ENCODE peak calls at places on chromosomes 2 and 18, in nine cellular contexts. J is left ventricle myocardium inferior, K is IMR-90, Z is GM06990, P is spleen, R is epithelial cell of esophagus, D is adrenal gland, C is right cardiac atrium, M is A549. B is an unnamed sample.

GRCh38 chr18:47436871-47437270 is 185.4 kb upstream of the SKOR2 start:
- DNase-seq in R (no peak), D (no peak), J (no peak), M (no peak), P (no peak), Z (no peak), K (no peak), C (no peak), B (no peak)

GRCh38 chr2:137969418-137969765 is 5.1 kb downstream of the HNMT start:
- DNase-seq in Z (no peak), J (no peak), K (peak), D (peak), C (peak), P (no peak), R (peak), M (peak), B (no peak)

GRCh38 chr2:88416016-88416663 is 36.4 kb downstream of the FOXI3 start:
- DNase-seq in K (no peak), M (no peak), D (no peak), C (no peak), R (no peak), J (no peak), P (no peak), Z (no peak), B (no peak)

GRCh38 chr2:44722002-44722625 is 219.4 kb upstream of the SIX3 start:
- DNase-seq in R (no peak), J (no peak), D (no peak), C (no peak), K (no peak), Z (no peak), P (no peak), M (no peak), B (no peak)

GRCh38 chr18:21265971-21266673 is 24.1 kb downstream of the GREB1L start:
- DNase-seq in C (no peak), P (no peak), Z (no peak), R (no peak), K (no peak), M (no peak), J (no peak), D (no peak), B (no peak)

GRCh38 chr18:3450358-3451107 is 561 bp downstream of the TGIF1 start:
- DNase-seq in C (peak), J (peak), Z (peak), M (peak), R (peak), P (peak), D (peak), K (peak), B (peak)

GRCh38 chr2:85536479-85536878 is 2.5 kb upstream of the MAT2A start:
- DNase-seq in P (no peak), K (peak), M (no peak), R (peak), J (no peak), D (no peak), Z (no peak), C (no peak), B (no peak)

GRCh38 chr2:238351315-238351714 is 31.0 kb downstream of the TRAF3IP1 start:
- DNase-seq in M (no peak), C (no peak), K (no peak), J (no peak), R (no peak), P (no peak), Z (no peak), D (no peak), B (no peak)

GRCh38 chr2:236085211-236085610 is 83.0 kb downstream of the GBX2 start:
- DNase-seq in P (peak), R (no peak), K (no peak), J (no peak), C (no peak), Z (no peak), D (no peak), M (no peak), B (no peak)

GRCh38 chr2:9236867-9237266 is 30.3 kb downstream of the ASAP2 start:
- DNase-seq in M (no peak), D (no peak), C (peak), P (no peak), R (no peak), Z (no peak), J (peak), K (no peak), B (no peak)

GRCh38 chr2:239905884-239906654 is 119.1 kb downstream of the NDUFA10 start:
- DNase-seq in Z (no peak), K (no peak), P (no peak), D (no peak), J (no peak), C (no peak), M (no peak), R (no peak), B (no peak)

GRCh38 chr2:68849579-68850030 is 21.6 kb downstream of the BMP10 start:
- DNase-seq in D (no peak), M (peak), Z (no peak), C (no peak), P (no peak), K (peak), R (no peak), J (no peak), B (no peak)

GRCh38 chr18:59921384-59921891 is 21.6 kb downstream of the PMAIP1 start:
- DNase-seq in M (no peak), P (no peak), Z (peak), R (no peak), K (no peak), D (no peak), J (no peak), C (no peak), B (peak)

GRCh38 chr2:15798716-15799431 is 141.5 kb upstream of the MYCN start:
- DNase-seq in C (no peak), R (no peak), M (no peak), K (no peak), P (peak), Z (no peak), J (no peak), D (no peak), B (no peak)

GRCh38 chr2:219739061-219739460 is 111.6 kb downstream of the SLC4A3 start:
- DNase-seq in D (no peak), C (no peak), K (peak), R (no peak), M (no peak), Z (no peak), J (no peak), P (no peak), B (no peak)

GRCh38 chr18:1618364-1618763 is 713.7 kb downstream of the ADCYAP1 start:
- DNase-seq in R (no peak), C (no peak), Z (no peak), K (no peak), D (no peak), M (no peak), J (no peak), P (no peak), B (no peak)

GRCh38 chr2:230933521-230934180 is 8.6 kb upstream of the GPR55 start:
- DNase-seq in Z (no peak), C (no peak), J (no peak), R (no peak), D (no peak), P (peak), K (no peak), M (no peak), B (no peak)

GRCh38 chr18:41128545-41128944 is 826.5 kb upstream of the PIK3C3 start:
- DNase-seq in D (no peak), J (no peak), K (peak), M (no peak), Z (no peak), R (peak), P (no peak), C (no peak), B (no peak)

GRCh38 chr2:172943563-172943962 is 132.1 kb upstream of the MAP3K20 start:
- DNase-seq in P (no peak), D (no peak), C (no peak), Z (no peak), J (no peak), R (no peak), M (no peak), K (no peak), B (peak)

GRCh38 chr2:120861191-120861575 is 125.5 kb downstream of the GLI2 start:
- DNase-seq in M (no peak), R (no peak), Z (no peak), P (peak), K (peak), C (peak), D (peak), J (no peak), B (no peak)

GRCh38 chr2:219344756-219345458 is 12.4 kb upstream of the RESP18 start:
- DNase-seq in Z (no peak), J (peak), M (no peak), C (peak), D (peak), K (peak), P (no peak), R (peak), B (no peak)

GRCh38 chr2:133838642-133839370 is 270.5 kb upstream of the NCKAP5 start:
- DNase-seq in Z (no peak), R (no peak), P (no peak), M (no peak), J (no peak), C (no peak), D (no peak), K (no peak), B (no peak)

GRCh38 chr2:177717831-177718618 is 325.5 kb downstream of the AGPS start:
- DNase-seq in M (no peak), P (no peak), C (no peak), Z (no peak), D (no peak), R (no peak), J (no peak), K (no peak), B (no peak)

GRCh38 chr2:115160523-115161521 is 718.4 kb downstream of the DPP10 start:
- DNase-seq in C (peak), J (no peak), Z (no peak), M (no peak), D (peak), R (no peak), P (no peak), K (no peak), B (no peak)

GRCh38 chr18:48193521-48194251 is 215.5 kb downstream of the ZBTB7C start:
- DNase-seq in C (peak), Z (no peak), K (no peak), P (no peak), R (no peak), D (peak), M (no peak), J (no peak), B (no peak)

GRCh38 chr2:204116154-204116792 is 179.7 kb downstream of the ICOS start:
- DNase-seq in M (no peak), J (no peak), D (no peak), Z (no peak), C (no peak), P (no peak), K (no peak), R (no peak), B (no peak)

DNA sequence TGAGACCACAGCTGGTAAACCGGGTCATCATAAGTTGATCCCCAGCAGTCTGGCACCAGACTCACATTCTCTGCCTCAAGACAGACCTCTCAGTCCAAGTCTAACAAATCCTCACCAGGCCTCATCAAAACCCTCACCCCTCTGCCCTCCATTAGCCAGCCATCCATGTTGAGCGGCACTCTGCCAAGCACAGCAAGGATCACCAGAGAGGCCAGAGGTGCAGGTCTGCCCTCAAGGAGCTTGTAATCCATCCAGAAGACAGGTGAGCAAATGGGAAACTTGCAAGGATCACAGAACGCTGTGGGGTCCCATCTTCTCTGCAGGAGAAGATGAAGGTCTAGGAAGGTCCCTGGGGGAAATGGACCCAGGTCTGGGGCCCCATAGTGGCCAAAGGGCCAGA is 63.6 kb downstream of the TNS1 start:
- DNase-seq in J (no peak), M (no peak), D (no peak), Z (no peak), K (no peak), C (no peak), R (no peak), P (peak), B (no peak)
- H3K4me3 ChIP-seq in J (peak), M (no peak), D (no peak), Z (no peak), K (no peak), C (no peak), R (no peak), P (no peak), B (no peak)

DNA sequence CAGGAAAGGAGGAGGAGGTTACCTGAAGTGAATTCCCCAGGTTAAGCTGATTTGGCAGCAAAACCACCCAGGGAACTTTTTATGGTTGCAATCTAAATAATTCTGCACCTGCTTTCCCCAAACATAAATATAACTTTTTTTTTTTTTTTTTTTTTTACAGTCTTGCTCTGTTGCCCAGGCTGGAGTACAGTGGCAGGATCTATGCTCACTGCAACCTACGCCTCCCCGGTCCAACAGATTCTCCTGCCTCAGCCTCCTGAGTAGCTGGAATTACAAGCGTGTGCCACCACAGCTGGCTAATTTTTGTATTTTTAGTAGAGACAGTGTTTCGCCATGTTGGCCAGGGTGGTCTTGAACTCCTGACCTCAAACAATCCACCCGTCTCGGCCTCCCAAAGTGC is 16.1 kb upstream of the PPP1CB start:
- DNase-seq in J (no peak), P (no peak), D (no peak), R (no peak), M (no peak), Z (no peak), K (no peak), C (no peak), B (no peak)
- H3K4me3 ChIP-seq in J (peak), P (no peak), D (no peak), R (no peak), M (no peak), Z (no peak), K (no peak), C (no peak), B (no peak)

GRCh38 chr2:174342600-174343342 is 8.0 kb downstream of the SP9 start:
- DNase-seq in J (no peak), P (peak), C (peak), D (no peak), R (no peak), Z (peak), M (no peak), K (no peak), B (peak)
- H3K4me3 ChIP-seq in J (no peak), P (no peak), C (no peak), D (no peak), R (no peak), Z (peak), M (no peak), K (no peak), B (peak)

DNA sequence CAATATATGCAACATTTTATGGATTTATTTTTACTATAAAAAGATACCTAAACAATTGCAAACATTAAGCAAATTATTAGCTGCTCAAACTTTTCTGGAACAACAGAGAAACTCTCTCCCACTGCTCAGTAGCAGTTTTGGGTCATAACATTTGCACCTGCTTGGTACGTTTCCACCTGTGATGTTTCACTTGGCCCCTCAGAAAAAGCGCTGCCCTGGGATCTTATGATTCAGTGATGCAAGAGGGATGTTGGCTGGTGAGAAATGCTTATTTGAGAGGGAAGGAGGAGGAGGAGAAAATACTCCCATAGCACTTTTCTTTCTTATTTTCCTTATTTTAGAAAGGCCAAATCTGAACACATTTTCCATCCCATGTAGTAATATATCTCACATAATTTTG is 9.2 kb downstream of the IRS1 start:
- DNase-seq in Z (no peak), R (no peak), D (no peak), C (no peak), M (no peak), K (peak), J (no peak), P (no peak), B (no peak)
- H3K4me3 ChIP-seq in Z (no peak), R (peak), D (no peak), C (peak), M (peak), K (peak), J (peak), P (no peak), B (peak)

GRCh38 chr2:99860720-99861375 is 281.5 kb downstream of the AFF3 start:
- DNase-seq in C (no peak), K (peak), D (no peak), J (no peak), M (no peak), R (no peak), P (no peak), Z (no peak), B (no peak)

GRCh38 chr2:99856119-99856518 is 286.3 kb downstream of the AFF3 start:
- DNase-seq in M (no peak), J (no peak), K (no peak), D (no peak), C (no peak), P (no peak), Z (no peak), R (no peak), B (no peak)

GRCh38 chr2:99861376-99861760 is 281.0 kb downstream of the AFF3 start:
- DNase-seq in D (no peak), Z (peak), R (no peak), J (no peak), P (no peak), M (no peak), C (no peak), K (peak), B (no peak)

GRCh38 chr2:99857867-99858444 is 284.4 kb downstream of the AFF3 start:
- DNase-seq in Z (no peak), C (no peak), M (no peak), J (no peak), P (no peak), K (no peak), R (no peak), D (no peak), B (no peak)

DNA sequence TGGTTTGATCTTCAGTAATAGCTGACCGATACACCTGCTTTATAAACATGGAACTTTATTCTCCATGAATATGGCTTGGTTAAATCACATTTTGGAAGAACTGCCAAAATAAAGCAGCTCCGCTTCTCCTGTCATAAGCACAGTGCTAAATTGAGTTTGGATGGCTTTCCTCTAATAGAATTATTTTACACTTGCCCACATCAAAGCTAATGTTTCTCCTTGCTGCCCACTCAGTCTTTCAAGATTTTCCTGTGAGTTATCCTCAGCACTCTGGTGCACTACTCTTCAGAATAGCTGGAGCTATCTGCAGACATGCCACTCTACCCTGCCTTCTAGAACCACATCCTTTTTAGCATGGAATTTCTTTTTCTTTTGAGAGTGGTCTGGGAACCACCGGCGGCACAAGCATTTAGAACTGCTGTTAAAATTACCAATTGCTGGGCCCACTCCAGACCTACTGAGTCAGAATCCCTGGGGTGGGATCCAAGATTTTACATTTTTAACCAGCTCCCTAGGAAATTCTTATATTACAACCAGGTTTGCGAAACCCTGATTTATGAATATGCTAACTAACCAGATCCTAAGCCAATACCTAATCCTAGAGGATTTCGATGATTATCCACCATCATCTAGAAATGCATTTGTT is 283.3 kb downstream of the AFF3 start:
- DNase-seq in C (no peak), J (no peak), R (no peak), D (no peak), M (no peak), K (peak), Z (no peak), P (no peak), B (no peak)
- H3K4me3 ChIP-seq in C (no peak), J (no peak), R (no peak), D (no peak), M (no peak), K (no peak), Z (no peak), P (no peak), B (no peak)

DNA sequence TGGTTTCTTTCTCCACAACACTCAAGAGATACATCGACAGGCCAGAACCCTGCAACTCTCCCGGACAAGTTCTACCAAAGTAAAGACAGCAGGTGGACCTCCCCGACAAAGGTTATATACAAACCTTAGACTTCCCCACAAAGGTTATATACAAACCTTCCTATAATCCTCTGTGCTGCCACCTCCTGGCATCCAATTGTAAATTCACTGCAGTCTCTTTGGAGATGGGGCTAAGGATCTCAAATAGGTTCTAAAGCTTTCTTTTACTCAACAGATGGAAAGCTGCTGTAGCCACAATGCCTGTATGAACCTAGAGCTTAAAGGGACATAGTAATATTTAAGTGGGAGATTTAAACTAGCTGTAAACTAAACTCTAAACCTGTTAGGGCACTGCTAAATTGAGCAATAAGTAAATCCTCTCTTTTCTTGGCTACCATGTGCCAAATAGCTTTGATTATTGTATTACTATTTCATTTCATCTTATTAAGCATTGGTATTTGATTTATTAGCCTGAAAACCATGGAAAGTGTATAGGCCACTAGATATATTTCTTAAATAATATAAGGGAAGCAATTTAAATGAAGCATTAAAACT is 9.8 kb upstream of the MREG start:
- DNase-seq in J (no peak), K (peak), Z (no peak), R (peak), C (no peak), D (peak), M (peak), P (no peak), B (peak)
- H3K4me3 ChIP-seq in J (no peak), K (no peak), Z (no peak), R (no peak), C (no peak), D (no peak), M (no peak), P (no peak), B (no peak)